ENCODE peak calls at places on chromosomes 13 and 19, in seven cellular contexts. Z, V, Y, P, I, C and R are unnamed samples.

GRCh38 chr19:33241530-33242101 is 16.0 kb upstream of the SLC7A10 start:
- DNase-seq in Z (peak), Y (no peak), V (no peak), I (no peak), C (no peak), P (peak), R (no peak)

GRCh38 chr13:94966380-94966779 is 254.0 kb upstream of the SOX21 start:
- DNase-seq in Z (no peak), I (no peak), C (no peak), V (no peak), Y (no peak), P (no peak), R (no peak)

GRCh38 chr13:112840472-112841302 is 128.3 kb upstream of the MCF2L start:
- DNase-seq in C (no peak), Y (no peak), I (no peak), P (no peak), Z (no peak), V (no peak), R (no peak)

GRCh38 chr13:66402071-66402470 is 828.1 kb downstream of the PCDH9 start:
- DNase-seq in P (no peak), I (no peak), Y (no peak), V (peak), Z (peak), C (peak), R (no peak)

GRCh38 chr19:2184422-2185012 is 20.8 kb downstream of the DOT1L start:
- DNase-seq in Z (no peak), C (no peak), V (no peak), I (no peak), P (no peak), Y (no peak), R (no peak)

GRCh38 chr19:4977299-4978174 is 8.6 kb downstream of the KDM4B start:
- DNase-seq in C (peak), V (peak), I (peak), Y (no peak), P (no peak), Z (no peak), R (peak)

GRCh38 chr19:7224205-7224833 is 69.9 kb downstream of the INSR start:
- DNase-seq in P (no peak), V (no peak), I (no peak), C (peak), Y (no peak), Z (no peak), R (peak)

GRCh38 chr19:8423821-8424223 is 10.7 kb downstream of the MARCHF2 start:
- DNase-seq in C (peak), Z (peak), P (peak), V (peak), Y (peak), I (peak), R (peak)

GRCh38 chr13:94722596-94722995 is 10.3 kb upstream of the SOX21 start:
- DNase-seq in Y (no peak), I (no peak), Z (no peak), C (no peak), P (no peak), V (no peak), R (no peak)

GRCh38 chr13:96475103-96475502 is 385.2 kb downstream of the HS6ST3 start:
- DNase-seq in C (no peak), Y (no peak), Z (no peak), V (no peak), I (no peak), P (no peak), R (no peak)

GRCh38 chr19:5210556-5210955 is 130.1 kb downstream of the PTPRS start:
- DNase-seq in I (no peak), Z (no peak), P (no peak), Y (no peak), V (no peak), C (no peak), R (no peak)

GRCh38 chr13:97921146-97921776 is 32.2 kb upstream of the IPO5 start:
- DNase-seq in V (peak), Y (no peak), I (no peak), P (no peak), C (no peak), Z (no peak), R (no peak)

GRCh38 chr19:1062387-1063029 is 4.5 kb upstream of the ARHGAP45 start:
- DNase-seq in I (no peak), V (no peak), Y (no peak), Z (no peak), C (no peak), P (peak), R (no peak)

GRCh38 chr13:98133949-98134348 is 8.9 kb upstream of the FARP1 start:
- DNase-seq in V (no peak), C (no peak), Z (peak), Y (no peak), I (no peak), P (no peak), R (no peak)

GRCh38 chr13:48302920-48303330 is 626 bp upstream of the RB1 start:
- DNase-seq in Z (no peak), P (no peak), V (no peak), Y (no peak), I (no peak), C (no peak), R (peak)

GRCh38 chr13:70310720-70311119 is 202.5 kb upstream of the KLHL1 start:
- DNase-seq in I (no peak), P (peak), Z (peak), Y (no peak), C (peak), V (peak), R (peak)

GRCh38 chr13:42041684-42042035 is 6.8 kb upstream of the DGKH start:
- DNase-seq in Y (no peak), P (peak), Z (peak), C (peak), I (peak), V (peak), R (no peak)

GRCh38 chr19:13055213-13056051 is 47.2 kb downstream of the LYL1 start:
- DNase-seq in Z (no peak), V (peak), Y (peak), P (peak), I (peak), C (peak), R (peak)

GRCh38 chr19:51094696-51095279 is 12.1 kb upstream of the KLK14 start:
- DNase-seq in Y (no peak), I (no peak), V (no peak), P (peak), C (peak), Z (peak), R (no peak)

GRCh38 chr13:113531041-113531873 is 40.7 kb upstream of the DCUN1D2 start:
- DNase-seq in P (no peak), Y (no peak), V (no peak), I (no peak), Z (no peak), C (no peak), R (no peak)

GRCh38 chr19:7870571-7871279 is 3.5 kb downstream of the PRR36 start:
- DNase-seq in Z (peak), V (peak), I (no peak), Y (no peak), C (peak), P (peak), R (no peak)

GRCh38 chr13:85828094-85828684 is 29.0 kb upstream of the SLITRK6 start:
- DNase-seq in I (no peak), Z (peak), C (peak), Y (no peak), V (peak), P (peak), R (peak)

GRCh38 chr13:83215627-83216026 is 666.6 kb downstream of the SLITRK1 start:
- DNase-seq in C (peak), Y (no peak), Z (no peak), P (no peak), I (no peak), V (peak), R (peak)

GRCh38 chr13:105920375-105920774 is 615.1 kb downstream of the EFNB2 start:
- DNase-seq in Z (peak), C (peak), I (no peak), V (peak), P (no peak), Y (no peak), R (no peak)

GRCh38 chr13:64928704-64929499 is 2301.2 kb downstream of the PCDH9 start:
- DNase-seq in Y (no peak), I (no peak), V (peak), C (peak), Z (peak), P (no peak), R (peak)

GRCh38 chr13:71864094-71864980 is 2.7 kb downstream of the DACH1 start:
- DNase-seq in Y (no peak), C (no peak), I (peak), V (peak), Z (no peak), P (peak), R (no peak)

GRCh38 chr19:7521551-7522071 is 813 bp upstream of the MCOLN1 start:
- DNase-seq in V (no peak), C (no peak), Y (no peak), Z (no peak), P (peak), I (no peak), R (no peak)

GRCh38 chr19:51887522-51888498 is at the start of gene ZNF577:
- DNase-seq in Y (peak), I (peak), C (peak), P (peak), V (peak), Z (no peak), R (peak)

GRCh38 chr13:36275190-36276002 is 22.2 kb downstream of the CCDC169 start:
- DNase-seq in Y (no peak), C (peak), V (peak), P (peak), I (no peak), Z (peak), R (peak)

GRCh38 chr13:57748096-57748495 is 116.6 kb downstream of the PCDH17 start:
- DNase-seq in Y (no peak), C (peak), Z (no peak), P (no peak), V (no peak), I (no peak), R (no peak)

GRCh38 chr13:114043421-114044053 is 69.7 kb upstream of the C13orf46 start:
- DNase-seq in I (peak), P (peak), Z (peak), C (peak), V (peak), Y (peak), R (peak)

GRCh38 chr13:25905411-25906010 is 146.3 kb downstream of the SHISA2 start:
- DNase-seq in I (no peak), C (no peak), V (no peak), Z (no peak), P (no peak), Y (no peak), R (no peak)

GRCh38 chr19:8592231-8593009 is 15.2 kb upstream of the MYO1F start:
- DNase-seq in I (peak), C (peak), V (peak), Y (peak), Z (peak), P (peak), R (peak)

GRCh38 chr19:3343619-3344502 is 22.5 kb upstream of the NFIC start:
- DNase-seq in P (peak), I (peak), Y (peak), V (peak), Z (peak), C (peak), R (peak)

GRCh38 chr13:90800082-90800746 is 547.3 kb upstream of the MIR17HG start:
- DNase-seq in Z (no peak), P (no peak), V (no peak), Y (no peak), I (peak), C (peak), R (no peak)

GRCh38 chr19:47231215-47232054 is 436 bp upstream of the BBC3 start:
- DNase-seq in V (peak), I (peak), Z (peak), C (peak), P (peak), Y (peak), R (no peak)

GRCh38 chr19:33302175-33302973 is at the start of gene CEBPA:
- DNase-seq in I (peak), Y (no peak), P (peak), C (peak), V (peak), Z (peak), R (no peak)

GRCh38 chr13:74084375-74084902 is 49.8 kb downstream of the KLF12 start:
- DNase-seq in V (no peak), C (no peak), P (no peak), Y (no peak), I (no peak), Z (no peak), R (no peak)

GRCh38 chr13:19089315-19089714 is 92.3 kb downstream of the TUBA3C start:
- DNase-seq in Z (peak), I (no peak), C (no peak), P (no peak), Y (no peak), V (no peak), R (no peak)
- TF ChIP-seq CTCF in Z (no peak), I (peak), C (no peak), P (no peak), Y (no peak), V (no peak), R (no peak)

GRCh38 chr19:34725400-34725799 is 8.6 kb upstream of the ZNF181 start:
- DNase-seq in C (no peak), I (no peak), Z (no peak), Y (no peak), V (no peak), P (no peak), R (no peak)

DNA sequence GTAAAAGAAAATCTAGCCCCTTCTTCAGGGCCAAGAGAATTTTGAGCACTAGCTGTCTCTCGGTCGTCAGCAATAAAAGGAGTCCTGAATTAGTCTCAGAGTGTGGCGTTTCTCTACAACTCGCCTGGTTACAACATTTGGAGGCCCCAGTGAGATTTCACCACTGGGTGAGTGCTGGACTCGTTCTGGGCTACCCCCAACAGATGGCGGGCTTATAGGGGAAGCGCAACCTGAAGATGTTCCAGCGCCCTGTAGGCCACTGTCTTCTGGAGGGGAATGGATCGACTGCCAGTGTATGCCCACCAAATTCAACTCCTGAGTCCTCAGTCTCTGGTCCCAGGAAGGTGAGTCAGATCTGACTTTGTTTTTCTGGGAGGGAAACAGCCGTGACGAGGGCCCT is 11.7 kb upstream of the ZNF181 start:
- DNase-seq in I (no peak), Y (no peak), Z (no peak), P (no peak), V (no peak), C (no peak), R (no peak)
- H3K4me3 ChIP-seq in I (no peak), Y (no peak), Z (no peak), P (no peak), V (no peak), C (no peak), R (no peak)

GRCh38 chr13:44989941-44990340 is 603 bp downstream of the GPALPP1 start:
- DNase-seq in I (no peak), V (no peak), Z (no peak), Y (no peak), C (no peak), P (peak), R (no peak)

GRCh38 chr13:44989071-44989889 is at the start of the genes GPALPP1 and NUFIP1:
- DNase-seq in Y (peak), V (peak), Z (peak), C (peak), P (peak), I (peak), R (peak)
- TF ChIP-seq CTCF in Y (peak), V (no peak), Z (no peak), C (peak), P (no peak), I (no peak), R (peak)

DNA sequence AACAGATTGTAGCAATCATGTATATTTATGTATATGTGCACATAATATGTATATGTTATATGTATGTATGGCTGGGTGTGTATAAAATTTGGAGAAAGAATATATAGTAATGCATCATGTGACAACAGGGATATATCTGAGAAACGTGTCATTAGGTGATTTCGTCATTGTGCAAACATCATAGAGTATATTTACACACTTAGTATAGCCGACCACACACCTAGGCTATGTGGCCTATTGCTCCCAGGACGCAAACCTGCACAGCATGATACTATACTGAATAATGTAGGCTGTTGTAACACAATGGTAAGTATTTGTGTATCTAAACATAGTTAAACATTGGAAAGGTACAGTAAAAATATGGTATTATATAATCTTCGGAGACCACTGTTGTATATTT is 43.8 kb downstream of the ESD start:
- DNase-seq in Y (no peak), C (no peak), Z (no peak), P (no peak), I (no peak), V (no peak), R (no peak)
- H3K4me3 ChIP-seq in Y (no peak), C (no peak), Z (no peak), P (no peak), I (no peak), V (no peak), R (no peak)

DNA sequence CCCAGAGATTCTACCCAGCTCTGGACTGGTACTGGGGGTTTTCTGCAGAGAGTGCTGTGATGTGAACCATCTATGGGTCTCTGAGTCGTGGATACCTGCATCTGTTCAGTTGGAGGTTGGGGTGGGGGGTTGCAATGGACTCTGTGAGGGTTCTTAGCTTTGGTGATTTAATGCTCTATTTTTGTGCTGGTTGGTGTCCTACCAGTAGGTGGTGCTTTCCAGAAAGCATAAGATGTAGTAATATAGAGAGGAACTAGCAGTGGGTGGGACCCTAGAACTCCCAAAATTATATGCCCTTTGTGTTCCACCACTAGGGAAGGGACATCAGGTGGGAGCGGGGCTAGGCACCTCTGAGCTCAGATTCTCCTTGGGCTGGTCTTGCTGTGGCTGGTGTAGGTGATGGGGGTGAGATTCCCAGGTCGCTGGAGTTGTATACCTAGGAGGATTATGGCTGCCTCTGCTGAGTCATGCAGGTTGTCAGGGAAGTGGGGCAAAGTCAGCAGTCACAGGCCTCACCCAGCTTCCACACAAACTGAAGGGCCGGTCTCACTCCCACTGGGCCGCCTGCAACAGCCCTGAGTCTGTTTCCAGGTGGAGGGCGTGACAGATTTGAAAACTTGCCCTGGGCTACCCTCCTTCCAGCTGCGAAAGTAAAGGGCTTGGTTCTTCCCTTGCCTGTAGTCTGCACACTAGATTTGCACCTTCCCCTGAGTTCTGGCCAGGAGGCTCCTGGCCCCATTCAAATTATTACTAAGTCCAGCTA is 573.0 kb upstream of the SLITRK1 start:
- DNase-seq in C (no peak), P (peak), I (no peak), Y (no peak), Z (no peak), V (no peak), R (no peak)
- TF ChIP-seq CTCF in C (no peak), P (peak), I (no peak), Y (no peak), Z (no peak), V (no peak), R (no peak)

GRCh38 chr13:51843529-51843928 is 1.4 kb downstream of the TMEM272 start:
- DNase-seq in Y (no peak), P (no peak), I (no peak), Z (no peak), V (no peak), C (no peak), R (no peak)

GRCh38 chr13:51846756-51847155 is 1.8 kb upstream of the TMEM272 start:
- DNase-seq in I (no peak), Y (no peak), V (no peak), Z (no peak), C (no peak), P (no peak), R (no peak)

GRCh38 chr13:51841732-51842131 is 3.2 kb downstream of the TMEM272 start:
- DNase-seq in Z (no peak), I (no peak), V (no peak), Y (no peak), C (no peak), P (no peak), R (no peak)

GRCh38 chr13:51845574-51846318 is 769 bp upstream of the TMEM272 start:
- DNase-seq in C (no peak), I (no peak), P (no peak), Z (no peak), V (no peak), Y (no peak), R (no peak)

GRCh38 chr13:51844862-51845573 is at the start of gene TMEM272:
- DNase-seq in I (peak), P (peak), V (peak), Z (peak), Y (no peak), C (peak), R (no peak)
- H3K4me3 ChIP-seq in I (no peak), P (peak), V (no peak), Z (peak), Y (no peak), C (no peak), R (no peak)

GRCh38 chr19:29596885-29597525 is 9.1 kb upstream of the POP4 start:
- DNase-seq in P (peak), C (peak), Y (no peak), V (peak), Z (peak), I (no peak), R (no peak)
- TF ChIP-seq CTCF in P (peak), C (peak), Y (no peak), V (peak), Z (peak), I (peak), R (peak)

GRCh38 chr13:49400755-49401659 is 42.9 kb downstream of the CAB39L start:
- DNase-seq in Z (no peak), I (no peak), Y (no peak), P (peak), C (peak), V (peak), R (no peak)
- H3K4me3 ChIP-seq in Z (no peak), I (peak), Y (peak), P (no peak), C (no peak), V (no peak), R (no peak)

GRCh38 chr13:102659168-102659713 is 35.6 kb downstream of the METTL21C start:
- DNase-seq in Y (no peak), V (no peak), C (no peak), Z (no peak), P (no peak), I (no peak), R (no peak)

GRCh38 chr13:102651892-102652291 is 43.0 kb downstream of the METTL21C start:
- DNase-seq in P (no peak), C (peak), Z (no peak), I (no peak), V (peak), Y (no peak), R (no peak)

GRCh38 chr13:102654786-102655185 is 40.1 kb downstream of the METTL21C start:
- DNase-seq in Y (no peak), P (no peak), Z (no peak), I (no peak), V (no peak), C (no peak), R (no peak)

GRCh38 chr13:102658678-102659077 is 36.2 kb downstream of the METTL21C start:
- DNase-seq in I (no peak), V (no peak), C (no peak), P (no peak), Y (no peak), Z (no peak), R (no peak)

DNA sequence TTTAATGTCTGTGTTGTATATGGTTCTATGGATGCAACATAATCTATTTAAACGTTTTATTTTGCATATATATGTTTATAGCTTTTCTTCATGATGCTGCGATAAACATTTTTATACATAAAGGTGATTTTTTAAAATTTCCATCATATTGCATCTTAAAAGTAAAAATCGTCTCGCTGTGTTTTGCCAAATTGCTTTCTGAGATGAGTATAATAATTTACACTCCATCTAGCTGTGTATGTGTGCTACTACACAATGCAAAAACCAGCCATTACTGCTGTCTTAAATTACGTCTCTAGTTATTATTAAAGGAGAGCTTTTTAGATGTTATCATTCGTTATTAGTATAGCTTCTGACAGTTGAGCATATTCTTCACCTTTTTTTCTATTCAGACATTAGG is 37.2 kb downstream of the METTL21C start:
- DNase-seq in P (no peak), I (no peak), V (no peak), Y (no peak), C (no peak), Z (no peak), R (no peak)
- TF ChIP-seq CTCF in P (peak), I (peak), V (peak), Y (no peak), C (peak), Z (no peak), R (peak)